ENCODE peak calls at places on chromosomes 1 and 21, in seven cellular contexts. One of them, this sample, is unnamed.

GRCh38 chr1:208189183-208189582 is 55.0 kb downstream of the PLXNA2 start:
- DNase-seq in transverse colon: no peak
- DNase-seq in A549: no peak
- DNase-seq in H1: no peak
- DNase-seq in ovary: no peak
- DNase-seq in stomach: no peak
- DNase-seq in SK-N-SH: no peak
- DNase-seq in this sample: no peak

GRCh38 chr1:223244366-223245103 is 101.5 kb upstream of the TLR5 start:
- DNase-seq in transverse colon: no peak
- DNase-seq in A549: no peak
- DNase-seq in ovary: no peak
- DNase-seq in stomach: no peak
- DNase-seq in H1: peak
- DNase-seq in SK-N-SH: peak
- DNase-seq in this sample: no peak

GRCh38 chr21:28111151-28111619 is 881.5 kb downstream of the LTN1 start:
- DNase-seq in transverse colon: peak
- DNase-seq in stomach: no peak
- DNase-seq in H1: no peak
- DNase-seq in A549: no peak
- DNase-seq in SK-N-SH: peak
- DNase-seq in ovary: peak
- DNase-seq in this sample: no peak

GRCh38 chr1:147541672-147542548 is 609 bp downstream of the BCL9 start:
- DNase-seq in SK-N-SH: peak
- DNase-seq in A549: no peak
- DNase-seq in H1: peak
- DNase-seq in ovary: peak
- DNase-seq in stomach: peak
- DNase-seq in transverse colon: peak
- DNase-seq in this sample: peak

GRCh38 chr21:37636152-37636860 is 269.7 kb downstream of the DYRK1A start:
- DNase-seq in stomach: no peak
- DNase-seq in SK-N-SH: no peak
- DNase-seq in transverse colon: no peak
- DNase-seq in ovary: no peak
- DNase-seq in A549: peak
- DNase-seq in H1: no peak
- DNase-seq in this sample: no peak

GRCh38 chr1:15975358-15975804 is 520 bp downstream of the ZBTB17 start:
- DNase-seq in stomach: peak
- DNase-seq in transverse colon: peak
- DNase-seq in A549: peak
- DNase-seq in ovary: no peak
- DNase-seq in SK-N-SH: peak
- DNase-seq in H1: peak
- DNase-seq in this sample: no peak

GRCh38 chr1:55869050-55869449 is 653.9 kb upstream of the USP24 start:
- DNase-seq in ovary: peak
- DNase-seq in transverse colon: no peak
- DNase-seq in stomach: no peak
- DNase-seq in SK-N-SH: no peak
- DNase-seq in H1: no peak
- DNase-seq in A549: no peak
- DNase-seq in this sample: no peak

GRCh38 chr1:204932573-204932909 is 61.9 kb downstream of the NFASC start:
- DNase-seq in stomach: no peak
- DNase-seq in SK-N-SH: no peak
- DNase-seq in transverse colon: no peak
- DNase-seq in H1: no peak
- DNase-seq in A549: no peak
- DNase-seq in ovary: no peak
- DNase-seq in this sample: no peak

GRCh38 chr1:65216989-65217388 is 69.0 kb downstream of the AK4 start:
- DNase-seq in ovary: no peak
- DNase-seq in stomach: no peak
- DNase-seq in A549: no peak
- DNase-seq in SK-N-SH: no peak
- DNase-seq in H1: no peak
- DNase-seq in transverse colon: no peak
- DNase-seq in this sample: no peak

GRCh38 chr1:65224681-65225091 is 76.7 kb downstream of the AK4 start:
- DNase-seq in A549: no peak
- DNase-seq in stomach: no peak
- DNase-seq in transverse colon: no peak
- DNase-seq in ovary: no peak
- DNase-seq in H1: no peak
- DNase-seq in SK-N-SH: no peak
- DNase-seq in this sample: no peak

GRCh38 chr1:65225179-65225578 is 77.2 kb downstream of the AK4 start:
- DNase-seq in A549: no peak
- DNase-seq in ovary: no peak
- DNase-seq in stomach: no peak
- DNase-seq in transverse colon: no peak
- DNase-seq in H1: no peak
- DNase-seq in SK-N-SH: no peak
- DNase-seq in this sample: no peak

DNA sequence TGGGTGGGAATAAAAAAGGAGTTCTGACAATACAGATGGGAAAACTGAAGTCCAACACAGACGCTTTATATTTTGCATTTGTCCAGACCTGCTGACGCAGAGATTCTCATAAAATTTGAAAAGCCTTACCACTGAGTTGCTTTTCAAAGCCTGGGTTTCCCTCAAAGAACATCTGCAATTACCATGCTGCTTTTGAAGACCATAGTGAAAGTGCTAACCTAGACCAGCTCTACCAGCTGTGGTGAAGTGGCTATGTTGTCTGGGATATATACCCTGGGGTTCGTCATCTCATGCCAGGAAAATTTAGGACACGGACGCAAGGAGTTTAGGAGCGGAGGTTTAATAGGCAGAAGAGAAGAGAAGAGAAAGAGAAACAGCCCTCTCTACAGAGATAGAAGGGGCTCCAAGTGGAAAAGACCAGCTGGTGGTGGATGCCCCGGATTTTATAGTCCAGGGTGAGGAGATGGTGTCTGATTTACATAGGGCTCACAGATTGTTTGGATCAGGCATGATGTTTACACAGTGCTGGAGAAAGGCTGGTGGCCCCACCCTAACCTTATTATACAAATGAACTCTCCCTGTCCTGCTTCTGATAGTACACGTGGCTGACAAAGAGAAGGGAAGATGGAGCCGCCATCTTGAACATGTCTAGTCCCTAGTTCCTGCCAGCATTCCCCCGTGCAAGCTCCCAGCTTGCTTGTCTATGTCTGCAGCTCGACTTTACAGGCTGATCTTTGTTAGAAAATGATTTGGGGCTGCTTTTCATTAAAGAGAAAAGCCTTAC is 73.8 kb downstream of the AK4 start:
- DNase-seq in SK-N-SH: no peak
- DNase-seq in transverse colon: no peak
- DNase-seq in A549: no peak
- DNase-seq in H1: no peak
- DNase-seq in stomach: no peak
- DNase-seq in ovary: no peak
- DNase-seq in this sample: no peak
- H3K4me3 ChIP-seq in SK-N-SH: no peak
- H3K4me3 ChIP-seq in transverse colon: no peak
- H3K4me3 ChIP-seq in A549: no peak
- H3K4me3 ChIP-seq in H1: no peak
- H3K4me3 ChIP-seq in stomach: no peak
- H3K4me3 ChIP-seq in ovary: no peak
- H3K4me3 ChIP-seq in this sample: no peak

GRCh38 chr1:53130878-53131589 is 11.4 kb downstream of the SLC1A7 start:
- DNase-seq in SK-N-SH: no peak
- DNase-seq in A549: no peak
- DNase-seq in transverse colon: no peak
- DNase-seq in H1: no peak
- DNase-seq in ovary: no peak
- DNase-seq in stomach: no peak
- DNase-seq in this sample: no peak

GRCh38 chr1:53131590-53131938 is 10.9 kb downstream of the SLC1A7 start:
- DNase-seq in H1: no peak
- DNase-seq in ovary: no peak
- DNase-seq in A549: no peak
- DNase-seq in stomach: no peak
- DNase-seq in SK-N-SH: no peak
- DNase-seq in transverse colon: no peak
- DNase-seq in this sample: no peak

GRCh38 chr1:53130598-53130877 is 11.9 kb downstream of the SLC1A7 start:
- DNase-seq in transverse colon: no peak
- DNase-seq in stomach: no peak
- DNase-seq in SK-N-SH: no peak
- DNase-seq in H1: no peak
- DNase-seq in ovary: no peak
- DNase-seq in A549: no peak
- DNase-seq in this sample: no peak

GRCh38 chr1:53128401-53128800 is 14.0 kb downstream of the SLC1A7 start:
- DNase-seq in SK-N-SH: no peak
- DNase-seq in stomach: no peak
- DNase-seq in H1: no peak
- DNase-seq in A549: no peak
- DNase-seq in transverse colon: no peak
- DNase-seq in ovary: peak
- DNase-seq in this sample: no peak

DNA sequence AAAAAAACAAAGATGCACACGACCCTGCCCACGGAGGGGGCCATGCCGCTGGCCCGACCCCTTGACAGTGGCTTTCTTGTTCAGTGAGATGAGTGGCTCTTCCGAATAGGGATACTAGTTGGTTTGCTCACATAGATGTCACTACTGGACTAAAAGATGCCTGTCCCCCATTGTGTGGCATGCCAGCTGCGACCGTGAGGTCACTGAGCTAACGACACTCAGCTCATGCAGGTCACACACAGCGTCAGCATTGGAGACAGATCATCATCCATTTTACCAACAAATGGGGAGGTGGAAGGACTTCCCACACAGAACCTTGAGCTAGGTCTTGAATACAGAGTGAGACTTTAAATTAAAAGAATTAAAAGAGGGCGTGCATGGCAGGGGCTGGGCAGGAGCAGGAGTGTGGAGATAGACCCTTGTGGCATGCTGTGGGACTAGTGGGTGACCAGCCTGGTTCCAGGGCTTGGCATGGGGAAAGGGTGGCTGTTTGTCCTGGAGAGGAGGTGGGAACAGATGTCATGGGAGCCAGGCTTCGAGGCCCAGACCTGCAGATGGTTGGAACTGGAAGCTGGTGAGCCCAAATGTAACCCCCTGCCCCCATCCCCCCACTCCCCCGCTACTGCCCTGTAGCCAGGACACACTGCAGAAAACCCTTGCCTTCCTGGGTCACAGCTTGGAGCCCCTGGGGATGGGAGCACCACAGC is 12.4 kb downstream of the SLC1A7 start:
- DNase-seq in A549: no peak
- DNase-seq in H1: no peak
- DNase-seq in transverse colon: no peak
- DNase-seq in SK-N-SH: no peak
- DNase-seq in stomach: no peak
- DNase-seq in ovary: peak
- DNase-seq in this sample: no peak
- TF ChIP-seq EP300 in A549: no peak
- TF ChIP-seq EP300 in H1: no peak
- TF ChIP-seq EP300 in transverse colon: no peak
- TF ChIP-seq EP300 in SK-N-SH: no peak
- TF ChIP-seq EP300 in stomach: no peak
- TF ChIP-seq EP300 in ovary: no peak
- TF ChIP-seq EP300 in this sample: no peak

GRCh38 chr1:117607471-117607870 is 1.6 kb downstream of the TENT5C start:
- DNase-seq in ovary: no peak
- DNase-seq in H1: peak
- DNase-seq in transverse colon: peak
- DNase-seq in stomach: peak
- DNase-seq in A549: no peak
- DNase-seq in SK-N-SH: no peak
- DNase-seq in this sample: no peak

GRCh38 chr1:117608758-117609157 is 2.9 kb downstream of the TENT5C start:
- DNase-seq in SK-N-SH: no peak
- DNase-seq in H1: no peak
- DNase-seq in ovary: no peak
- DNase-seq in A549: no peak
- DNase-seq in stomach: no peak
- DNase-seq in transverse colon: no peak
- DNase-seq in this sample: no peak

GRCh38 chr1:117606608-117607261 is 887 bp downstream of the TENT5C start:
- DNase-seq in stomach: peak
- DNase-seq in transverse colon: peak
- DNase-seq in ovary: peak
- DNase-seq in A549: no peak
- DNase-seq in SK-N-SH: no peak
- DNase-seq in H1: peak
- DNase-seq in this sample: peak

GRCh38 chr1:117609471-117609911 is 3.6 kb downstream of the TENT5C start:
- DNase-seq in SK-N-SH: no peak
- DNase-seq in ovary: no peak
- DNase-seq in H1: no peak
- DNase-seq in A549: no peak
- DNase-seq in transverse colon: peak
- DNase-seq in stomach: no peak
- DNase-seq in this sample: no peak

GRCh38 chr1:117608213-117608612 is 2.4 kb downstream of the TENT5C start:
- DNase-seq in stomach: no peak
- DNase-seq in SK-N-SH: no peak
- DNase-seq in transverse colon: no peak
- DNase-seq in H1: no peak
- DNase-seq in ovary: no peak
- DNase-seq in A549: no peak
- DNase-seq in this sample: no peak
- H3K27ac ChIP-seq in stomach: peak
- H3K27ac ChIP-seq in SK-N-SH: no peak
- H3K27ac ChIP-seq in transverse colon: peak
- H3K27ac ChIP-seq in H1: no peak
- H3K27ac ChIP-seq in ovary: no peak
- H3K27ac ChIP-seq in A549: no peak
- H3K27ac ChIP-seq in this sample: no peak

GRCh38 chr1:84581648-84582047 is 7.4 kb upstream of the CTBS start:
- DNase-seq in stomach: no peak
- DNase-seq in H1: no peak
- DNase-seq in A549: no peak
- DNase-seq in SK-N-SH: no peak
- DNase-seq in ovary: no peak
- DNase-seq in transverse colon: no peak
- DNase-seq in this sample: no peak

GRCh38 chr1:84582802-84583587 is 8.8 kb upstream of the CTBS start:
- DNase-seq in SK-N-SH: peak
- DNase-seq in A549: no peak
- DNase-seq in H1: no peak
- DNase-seq in transverse colon: no peak
- DNase-seq in stomach: no peak
- DNase-seq in ovary: no peak
- DNase-seq in this sample: no peak

GRCh38 chr1:84585803-84586202 is 11.6 kb upstream of the CTBS start:
- DNase-seq in transverse colon: no peak
- DNase-seq in H1: no peak
- DNase-seq in SK-N-SH: no peak
- DNase-seq in ovary: no peak
- DNase-seq in stomach: no peak
- DNase-seq in A549: no peak
- DNase-seq in this sample: no peak

GRCh38 chr1:84584126-84584525 is 9.9 kb upstream of the CTBS start:
- DNase-seq in A549: no peak
- DNase-seq in transverse colon: no peak
- DNase-seq in H1: no peak
- DNase-seq in SK-N-SH: no peak
- DNase-seq in ovary: no peak
- DNase-seq in stomach: no peak
- DNase-seq in this sample: no peak

DNA sequence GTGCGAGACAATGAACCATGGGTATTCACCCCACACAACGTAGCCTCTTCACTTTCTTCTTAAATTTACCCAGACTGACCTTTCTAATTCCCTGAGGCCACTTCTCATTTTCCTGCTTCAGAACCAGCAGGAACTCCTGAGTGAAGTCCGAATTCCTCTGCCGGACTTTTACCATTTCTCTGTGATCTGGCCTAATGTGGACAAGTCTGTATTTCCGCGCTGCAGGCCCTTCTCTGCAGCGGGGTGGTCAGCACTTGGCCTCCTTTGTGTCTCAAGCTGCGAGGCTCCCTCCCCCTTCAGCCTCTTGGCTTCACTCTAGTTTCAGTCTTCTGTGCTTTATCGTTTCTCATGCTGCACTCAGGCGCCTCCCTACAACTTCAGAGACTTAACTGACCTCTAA is 9.4 kb upstream of the CTBS start:
- DNase-seq in stomach: no peak
- DNase-seq in A549: no peak
- DNase-seq in ovary: no peak
- DNase-seq in transverse colon: no peak
- DNase-seq in SK-N-SH: no peak
- DNase-seq in H1: no peak
- DNase-seq in this sample: no peak
- H3K4me3 ChIP-seq in stomach: no peak
- H3K4me3 ChIP-seq in A549: no peak
- H3K4me3 ChIP-seq in ovary: no peak
- H3K4me3 ChIP-seq in transverse colon: no peak
- H3K4me3 ChIP-seq in SK-N-SH: no peak
- H3K4me3 ChIP-seq in H1: no peak
- H3K4me3 ChIP-seq in this sample: no peak